ENCODE peak calls at places on chromosomes 4 and X, in four cellular contexts. R, D, Q and N are unnamed samples. For H3K9me1, the result is how much of the 10 kb centered on the place peaks cover.

GRCh38 chrX:40952855-40953254 is 132.4 kb upstream of the USP9X start:
- DNase-seq in Q (no peak), R (peak), D (peak), N (no peak)

GRCh38 chr4:173571620-173572019 is 41.6 kb upstream of the HAND2 start:
- DNase-seq in Q (no peak), D (no peak), R (no peak), N (no peak)

GRCh38 chr4:165766018-165766417 is 107.0 kb upstream of the TLL1 start:
- DNase-seq in R (no peak), Q (no peak), D (peak), N (no peak)

GRCh38 chr4:89056292-89056952 is 563 bp downstream of the FAM13A start:
- DNase-seq in D (no peak), Q (peak), R (no peak), N (no peak)

GRCh38 chrX:119105826-119106225 is 21.8 kb downstream of the KIAA1210 start:
- DNase-seq in Q (no peak), D (no peak), R (peak), N (no peak)

GRCh38 chr4:41212221-41213203 is 1.8 kb downstream of the APBB2 start:
- DNase-seq in Q (no peak), R (peak), D (peak), N (no peak)

GRCh38 chr4:40307627-40308497 is 27.3 kb upstream of the CHRNA9 start:
- DNase-seq in Q (peak), R (no peak), D (no peak), N (no peak)

GRCh38 chr4:113718252-113718651 is 43.3 kb downstream of the CAMK2D start:
- DNase-seq in Q (no peak), D (no peak), R (no peak), N (no peak)

GRCh38 chrX:10984213-10984612 is 126.9 kb upstream of the HCCS start:
- DNase-seq in R (no peak), Q (no peak), D (no peak), N (no peak)

GRCh38 chr4:91113130-91113706 is 986.0 kb downstream of the CCSER1 start:
- DNase-seq in Q (peak), D (peak), R (peak), N (no peak)

GRCh38 chr4:84971319-84971932 is 4.9 kb upstream of the WDFY3 start:
- DNase-seq in Q (peak), R (peak), D (peak), N (no peak)

GRCh38 chr4:85474818-85475630 is at the start of gene ARHGAP24:
- DNase-seq in D (peak), R (peak), Q (peak), N (peak)

DNA sequence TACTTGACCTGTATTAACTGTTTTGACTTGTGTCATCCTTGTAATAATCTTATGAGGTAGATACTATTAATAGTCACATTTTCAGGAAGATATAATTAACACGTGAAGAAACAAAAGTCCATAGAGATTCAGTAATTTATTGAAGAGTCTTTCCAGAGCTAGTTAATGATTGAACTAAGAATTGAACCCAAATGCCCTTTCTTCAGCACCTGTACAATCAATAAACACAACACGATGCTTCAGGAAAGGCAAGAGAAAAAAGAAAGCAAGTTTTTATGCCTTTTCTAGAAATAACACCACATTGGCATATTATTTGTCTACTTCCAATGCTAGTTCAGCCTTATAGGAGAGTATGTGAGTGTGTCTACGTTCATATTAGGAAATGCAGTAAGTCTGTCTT is 399.6 kb downstream of the NAF1 start:
- DNase-seq in Q (no peak), D (no peak), R (no peak), N (no peak)
- H3K9me1 ChIP-seq in Q (under half), D (under half), R (under half), N (under half)

DNA sequence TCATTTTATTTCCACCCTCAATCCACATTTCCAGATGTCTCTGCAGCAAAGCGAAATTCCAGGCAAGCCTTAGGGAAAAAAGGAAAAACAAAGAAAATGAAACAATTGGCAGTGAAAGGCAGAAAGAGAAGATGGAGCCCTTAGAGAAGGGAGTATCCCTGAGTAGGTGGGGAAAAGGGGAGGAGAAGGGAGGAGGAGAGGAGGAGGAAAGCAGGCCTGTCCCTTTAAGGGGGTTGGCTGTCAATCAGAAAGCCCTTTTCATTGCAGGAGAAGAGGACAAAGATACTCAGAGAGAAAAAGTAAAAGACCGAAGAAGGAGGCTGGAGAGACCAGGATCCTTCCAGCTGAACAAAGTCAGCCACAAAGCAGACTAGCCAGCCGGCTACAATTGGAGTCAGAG is at the start of gene PLP1:
- DNase-seq in R (no peak), Q (no peak), D (no peak), N (no peak)
- H3K4me2 ChIP-seq in R (no peak), Q (no peak), D (no peak), N (no peak)

GRCh38 chr4:1628892-1629703 is 55.0 kb downstream of the FAM53A start:
- DNase-seq in D (peak), Q (peak), R (peak), N (no peak)
- TF ChIP-seq CTCF in D (peak), Q (peak), R (peak), N (peak)

DNA sequence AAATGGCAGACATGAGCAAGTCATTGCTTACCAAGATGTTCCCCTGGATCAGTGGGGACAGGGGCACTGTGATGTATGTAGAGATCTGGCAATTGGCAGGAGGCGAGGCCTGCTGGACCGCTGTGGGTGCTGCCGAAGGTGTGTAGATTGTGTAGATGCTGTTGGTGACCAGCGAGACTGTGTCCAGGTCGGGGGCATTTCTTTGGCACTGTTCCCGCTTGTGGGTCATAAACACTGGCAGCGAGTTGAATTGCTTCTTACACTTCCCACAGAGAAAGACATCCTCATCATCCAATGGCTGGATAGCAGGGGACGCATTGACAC is 52.7 kb downstream of the CFAP299 start:
- DNase-seq in R (no peak), D (no peak), Q (no peak), N (no peak)
- H3K9me1 ChIP-seq in R (under half), D (under half), Q (under half), N (under half)

DNA sequence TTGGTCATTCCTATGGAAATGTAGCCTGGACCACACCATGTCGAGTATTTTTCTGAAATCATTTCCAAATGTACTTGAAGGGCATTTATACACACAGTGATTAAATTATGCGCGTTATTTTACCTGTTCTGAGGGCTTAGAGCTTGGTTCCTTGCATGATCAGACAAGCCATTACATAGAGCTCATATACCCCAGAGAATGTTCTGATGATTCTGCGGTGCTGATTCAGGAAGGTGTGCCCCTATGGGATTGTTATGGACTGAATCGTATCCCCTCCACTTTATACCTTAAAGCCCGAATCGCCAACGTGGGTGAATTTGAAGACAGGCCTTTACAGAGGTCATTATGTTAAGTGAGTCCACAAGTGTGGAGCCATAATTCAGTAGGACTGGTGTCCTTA is 848.9 kb downstream of the TRIML1 start:
- DNase-seq in D (no peak), R (no peak), Q (no peak), N (no peak)
- H3K4me2 ChIP-seq in D (no peak), R (no peak), Q (no peak), N (no peak)

GRCh38 chr4:152385551-152385950 is 150.3 kb downstream of the FBXW7 start:
- DNase-seq in Q (no peak), D (peak), R (peak), N (no peak)
- TF ChIP-seq CTCF in Q (peak), D (peak), R (peak), N (peak)